ENCODE peak calls at places on chromosomes 4 and X, in seven cellular contexts. C is activated CD8-positive, alpha-beta memory T cell treated with anti-CD3 and anti-CD28 coated beads, Interleukin-2, amount 50 U/mL, for 4 hours; A is T-helper 2 cell; J is neuronal stem cell; V is ovary; G is stimulated activated CD4-positive, alpha-beta T cell treated with anti-CD3 and anti-CD28 coated beads, Interleukin-12 subunit alpha, Interleukin-12 subunit beta, amount 100 ng/mL, for 24 hours; L is astrocyte of the spinal cord. D is an unnamed sample.
A peak's percentile ranks its signal among the peaks of the same experiment; 100 is the strongest.

GRCh38 chr4:74659576-74660411 is 134.5 kb downstream of the BTC start:
- DNase-seq in C (no peak), A (no peak), J (no peak), V (no peak), G (no peak), L (peak; percentile 99), D (no peak)

GRCh38 chrX:56766554-56767412 is 37.7 kb downstream of the NBDY start:
- DNase-seq in C (no peak), A (no peak), J (no peak), V (no peak), G (no peak), L (no peak), D (no peak)

GRCh38 chr4:37477126-37477525 is 209.1 kb downstream of the RELL1 start:
- DNase-seq in C (no peak), A (no peak), J (no peak), V (no peak), G (no peak), L (no peak), D (no peak)

GRCh38 chr4:138390286-138390685 is 148.1 kb upstream of the SLC7A11 start:
- DNase-seq in C (no peak), A (no peak), J (no peak), V (no peak), G (no peak), L (no peak), D (no peak)

GRCh38 chrX:130108647-130109428 is 1.5 kb downstream of the ELF4 start:
- DNase-seq in C (peak; percentile 41), A (no peak), J (no peak), V (no peak), G (no peak), L (peak; percentile 24), D (no peak)

GRCh38 chrX:148929686-148930085 is 429.3 kb downstream of the AFF2 start:
- DNase-seq in C (no peak), A (no peak), J (no peak), V (no peak), G (no peak), L (peak; percentile 27), D (no peak)

GRCh38 chr4:2094545-2094944 is 35.4 kb downstream of the NAT8L start:
- DNase-seq in C (no peak), A (no peak), J (no peak), V (no peak), G (no peak), L (no peak), D (no peak)

GRCh38 chr4:99404595-99405287 is 30.4 kb downstream of the ADH7 start:
- DNase-seq in C (no peak), A (no peak), J (no peak), V (no peak), G (no peak), L (peak; percentile 93), D (no peak)

GRCh38 chr4:86921608-86922252 is 13.1 kb upstream of the AFF1 start:
- DNase-seq in C (no peak), A (no peak), J (no peak), V (no peak), G (no peak), L (no peak), D (no peak)

GRCh38 chrX:154327026-154327820 is 31.6 kb downstream of the TKTL1 start:
- DNase-seq in C (peak; percentile 32), A (no peak), J (no peak), V (no peak), G (no peak), L (peak; percentile 16), D (no peak)

GRCh38 chrX:37060999-37061398 is 52.8 kb downstream of the FAM47C start:
- DNase-seq in C (no peak), A (no peak), J (peak; percentile 38), V (no peak), G (no peak), L (peak; percentile 58), D (peak; percentile 47)

GRCh38 chr4:67713531-67714247 is 12.7 kb upstream of the UBA6 start:
- DNase-seq in C (no peak), A (no peak), J (no peak), V (no peak), G (no peak), L (peak; percentile 37), D (no peak)

GRCh38 chrX:140180585-140180984 is 215.3 kb upstream of the CXorf66 start:
- DNase-seq in C (no peak), A (no peak), J (no peak), V (no peak), G (no peak), L (peak; percentile 81), D (no peak)

GRCh38 chr4:1345905-1346780 is 865 bp upstream of the UVSSA start:
- DNase-seq in C (peak; percentile 59), A (peak; percentile 21), J (peak; percentile 48), V (peak; percentile 77), G (peak; percentile 29), L (peak; percentile 43), D (peak; percentile 49)

GRCh38 chr4:110003401-110004187 is 90.9 kb downstream of the EGF start:
- DNase-seq in C (no peak), A (no peak), J (no peak), V (no peak), G (no peak), L (no peak), D (no peak)

GRCh38 chr4:114109776-114110175 is 130.3 kb upstream of the ARSJ start:
- DNase-seq in C (no peak), A (no peak), J (no peak), V (no peak), G (no peak), L (no peak), D (no peak)

GRCh38 chr4:109429545-109429944 is 4.1 kb upstream of the SEC24B start:
- DNase-seq in C (no peak), A (no peak), J (no peak), V (no peak), G (no peak), L (no peak), D (no peak)

GRCh38 chrX:82219129-82219528 is 1017.2 kb downstream of the SH3BGRL start:
- DNase-seq in C (no peak), A (no peak), J (no peak), V (no peak), G (no peak), L (no peak), D (no peak)

GRCh38 chr4:2832981-2833670 is 10.5 kb upstream of the ADD1 start:
- DNase-seq in C (no peak), A (no peak), J (no peak), V (no peak), G (no peak), L (no peak), D (no peak)

GRCh38 chrX:68945603-68946228 is 116.9 kb downstream of the EFNB1 start:
- DNase-seq in C (no peak), A (no peak), J (no peak), V (no peak), G (no peak), L (peak; percentile 44), D (no peak)

GRCh38 chr4:17347445-17347844 is 164.4 kb downstream of the QDPR start:
- DNase-seq in C (no peak), A (no peak), J (no peak), V (no peak), G (no peak), L (peak; percentile 10), D (peak; percentile 23)

GRCh38 chr4:86338989-86339388 is 20.9 kb downstream of the MAPK10 start:
- DNase-seq in C (no peak), A (no peak), J (no peak), V (no peak), G (no peak), L (peak; percentile 88), D (peak; percentile 3)

GRCh38 chr4:80201326-80202151 is 4.2 kb downstream of the PRDM8 start:
- DNase-seq in C (peak; percentile 80), A (peak; percentile 35), J (no peak), V (peak; percentile 79), G (peak; percentile 43), L (peak; percentile 56), D (no peak)

GRCh38 chr4:173857828-173858227 is 327.8 kb upstream of the HAND2 start:
- DNase-seq in C (no peak), A (no peak), J (no peak), V (no peak), G (no peak), L (no peak), D (no peak)

GRCh38 chr4:106587558-106587957 is 219.0 kb upstream of the GIMD1 start:
- DNase-seq in C (no peak), A (no peak), J (no peak), V (no peak), G (no peak), L (peak; percentile 82), D (no peak)

GRCh38 chr4:88021824-88022223 is 14.4 kb downstream of the PKD2 start:
- DNase-seq in C (no peak), A (no peak), J (no peak), V (no peak), G (no peak), L (no peak), D (no peak)

GRCh38 chr4:78032446-78032845 is 24.7 kb upstream of the FRAS1 start:
- DNase-seq in C (no peak), A (no peak), J (no peak), V (no peak), G (no peak), L (no peak), D (no peak)

GRCh38 chr4:173415092-173415491 is 16.2 kb upstream of the SCRG1 start:
- DNase-seq in C (no peak), A (no peak), J (no peak), V (no peak), G (no peak), L (no peak), D (no peak)

GRCh38 chrX:38124000-38124399 is 96.7 kb downstream of the SRPX start:
- DNase-seq in C (no peak), A (no peak), J (no peak), V (no peak), G (no peak), L (no peak), D (no peak)

GRCh38 chrX:123277347-123277746 is 93.3 kb downstream of the GRIA3 start:
- DNase-seq in C (no peak), A (no peak), J (no peak), V (no peak), G (no peak), L (no peak), D (no peak)

GRCh38 chr4:88697113-88697512 is 516 bp downstream of the NAP1L5 start:
- DNase-seq in C (peak; percentile 28), A (no peak), J (no peak), V (peak; percentile 62), G (no peak), L (peak; percentile 36), D (no peak)

GRCh38 chrX:1205681-1206611 is 6.5 kb downstream of the CRLF2 start:
- DNase-seq in C (no peak), A (no peak), J (peak; percentile 93), V (no peak), G (no peak), L (peak; percentile 62), D (peak; percentile 90)

GRCh38 chr4:94551616-94552564 is 100.1 kb downstream of the PDLIM5 start:
- DNase-seq in C (no peak), A (no peak), J (no peak), V (no peak), G (no peak), L (peak; percentile 58), D (no peak)

GRCh38 chrX:108642273-108642628 is 94.1 kb downstream of the IRS4 start:
- DNase-seq in C (no peak), A (no peak), J (no peak), V (no peak), G (no peak), L (no peak), D (no peak)

GRCh38 chrX:40278340-40279090 is 180.8 kb upstream of the BCOR start:
- DNase-seq in C (peak; percentile 61), A (peak; percentile 32), J (no peak), V (no peak), G (no peak), L (peak; percentile 49), D (no peak)

GRCh38 chrX:71128166-71128833 is 9.9 kb downstream of the MED12 start:
- DNase-seq in C (no peak), A (no peak), J (no peak), V (no peak), G (no peak), L (no peak), D (no peak)